ENCODE peak calls at places on chromosomes 11 and 22, in nine cellular contexts. X, Q, Z, I, H, N, W, D and E are unnamed samples.

GRCh38 chr11:93728792-93729128 is 12.5 kb downstream of the TAF1D start:
- DNase-seq in I (no peak), D (no peak), W (no peak), Q (no peak), Z (no peak), N (no peak), X (no peak), H (no peak), E (no peak)

GRCh38 chr11:78220218-78221157 is 31.8 kb downstream of the USP35 start:
- DNase-seq in D (no peak), X (no peak), Q (no peak), I (no peak), Z (no peak), N (no peak), H (no peak), W (no peak), E (no peak)

GRCh38 chr11:26704249-26704648 is 17.6 kb downstream of the SLC5A12 start:
- DNase-seq in W (no peak), D (no peak), Z (no peak), H (no peak), I (no peak), X (no peak), Q (no peak), N (no peak), E (no peak)

GRCh38 chr11:60786811-60787567 is 1.9 kb downstream of the MS4A10 start:
- DNase-seq in N (no peak), W (no peak), I (no peak), H (no peak), Q (no peak), X (peak; percentile 19), Z (no peak), D (no peak), E (no peak)

GRCh38 chr22:49297286-49297870 is 530.3 kb downstream of the BRD1 start:
- DNase-seq in Z (no peak), W (peak; percentile 46), N (no peak), H (no peak), D (no peak), X (no peak), Q (no peak), I (no peak), E (no peak)

GRCh38 chr11:74466916-74467885 is at the start of gene KCNE3:
- DNase-seq in Z (no peak), X (no peak), Q (no peak), D (no peak), N (no peak), W (peak; percentile 78), I (no peak), H (no peak), E (no peak)

GRCh38 chr11:69173925-69174591 is 18.3 kb downstream of the SMIM38 start:
- DNase-seq in D (no peak), W (no peak), X (peak; percentile 71), I (no peak), Z (no peak), H (no peak), Q (no peak), N (no peak), E (no peak)

GRCh38 chr11:44680982-44681597 is 45.7 kb upstream of the TSPAN18 start:
- DNase-seq in W (peak; percentile 63), N (no peak), I (peak; percentile 29), Q (no peak), D (no peak), Z (peak; percentile 24), H (peak; percentile 25), X (peak; percentile 63), E (no peak)

GRCh38 chr11:75214843-75215242 is 25.7 kb upstream of the TPBGL start:
- DNase-seq in W (no peak), Q (no peak), I (no peak), H (no peak), X (no peak), D (no peak), N (no peak), Z (no peak), E (no peak)

GRCh38 chr11:125479113-125479512 is 17.0 kb downstream of the FEZ1 start:
- DNase-seq in X (no peak), Z (no peak), D (no peak), H (no peak), W (no peak), N (no peak), Q (no peak), I (no peak), E (no peak)

GRCh38 chr11:128207861-128208321 is 379.5 kb downstream of the ETS1 start:
- DNase-seq in D (no peak), I (peak; percentile 30), W (no peak), Q (no peak), H (no peak), N (no peak), X (peak; percentile 94), Z (no peak), E (no peak)

GRCh38 chr11:10600570-10601248 is 32.2 kb upstream of the LYVE1 start:
- DNase-seq in I (no peak), Z (no peak), D (no peak), Q (no peak), H (no peak), X (no peak), N (no peak), W (no peak), E (no peak)

GRCh38 chr22:38699784-38700183 is 959 bp downstream of the JOSD1 start:
- DNase-seq in I (no peak), Z (no peak), W (no peak), X (no peak), D (no peak), N (no peak), H (no peak), Q (no peak), E (no peak)

GRCh38 chr11:1931791-1932480 is 12.4 kb downstream of the TNNT3 start:
- DNase-seq in H (no peak), Q (no peak), D (no peak), N (no peak), I (no peak), Z (no peak), W (peak; percentile 52), X (no peak), E (no peak)

GRCh38 chr11:134915212-134915611 is 503.2 kb upstream of the B3GAT1 start:
- DNase-seq in N (no peak), Z (no peak), W (no peak), Q (no peak), X (no peak), I (no peak), H (no peak), D (no peak), E (no peak)

GRCh38 chr11:129722529-129722928 is 93.1 kb upstream of the TMEM45B start:
- DNase-seq in W (no peak), H (no peak), I (no peak), N (no peak), D (no peak), Z (no peak), X (no peak), Q (no peak), E (no peak)

GRCh38 chr11:35334385-35335090 is 84.8 kb downstream of the SLC1A2 start:
- DNase-seq in X (no peak), W (no peak), Q (no peak), I (no peak), D (no peak), Z (no peak), N (no peak), H (no peak), E (peak; percentile 35)

GRCh38 chr11:73245461-73245860 is 26.7 kb upstream of the P2RY6 start:
- DNase-seq in Q (peak; percentile 12), I (no peak), H (no peak), W (no peak), X (no peak), D (no peak), Z (no peak), N (no peak), E (no peak)

GRCh38 chr22:36106910-36107309 is 53.6 kb downstream of the APOL3 start:
- DNase-seq in W (no peak), I (no peak), Q (no peak), Z (no peak), X (no peak), N (no peak), D (no peak), H (no peak), E (no peak)

GRCh38 chr11:130112071-130112830 is 42.6 kb downstream of the APLP2 start:
- DNase-seq in H (no peak), D (no peak), I (no peak), Q (no peak), Z (no peak), W (no peak), X (no peak), N (no peak), E (no peak)

GRCh38 chr11:111918390-111919256 is at the start of gene C11orf52:
- DNase-seq in D (no peak), H (no peak), W (peak; percentile 84), I (no peak), Z (no peak), X (peak; percentile 58), N (no peak), Q (no peak), E (no peak)

GRCh38 chr11:17734418-17734911 is at the start of gene KCNC1:
- DNase-seq in Z (no peak), H (no peak), X (no peak), I (peak; percentile 44), W (peak; percentile 92), N (no peak), Q (no peak), D (peak; percentile 60), E (no peak)

GRCh38 chr11:94895971-94896370 is 77.4 kb downstream of the CWC15 start:
- DNase-seq in N (no peak), X (no peak), I (no peak), D (no peak), Q (no peak), Z (no peak), H (no peak), W (no peak), E (no peak)

GRCh38 chr11:75352417-75353206 is 1.2 kb upstream of the ARRB1 start:
- DNase-seq in Z (no peak), D (no peak), I (no peak), W (no peak), H (no peak), Q (peak; percentile 63), X (no peak), N (no peak), E (no peak)

GRCh38 chr11:60924906-60925684 is 835 bp downstream of the TMEM132A start:
- DNase-seq in Q (no peak), N (no peak), X (no peak), D (peak; percentile 27), I (no peak), Z (no peak), H (no peak), W (peak; percentile 83), E (no peak)

GRCh38 chr11:443542-444199 is 1.9 kb upstream of the ANO9 start:
- DNase-seq in N (no peak), D (no peak), X (no peak), W (no peak), I (no peak), Q (no peak), Z (no peak), H (no peak), E (no peak)

GRCh38 chr22:45974498-45974897 is 2.5 kb downstream of the WNT7B start:
- DNase-seq in Z (no peak), H (no peak), N (no peak), Q (no peak), D (no peak), X (no peak), I (no peak), W (no peak), E (no peak)

GRCh38 chr11:121337740-121338272 is 45.2 kb downstream of the SC5D start:
- DNase-seq in Q (no peak), Z (no peak), X (no peak), N (no peak), H (no peak), I (no peak), D (no peak), W (no peak), E (no peak)

GRCh38 chr11:90823446-90823845 is 600.6 kb upstream of the CHORDC1 start:
- DNase-seq in N (no peak), D (no peak), Q (no peak), I (no peak), Z (no peak), H (no peak), W (no peak), X (no peak), E (no peak)

GRCh38 chr11:65204143-65204542 is 22.4 kb downstream of the CAPN1 start:
- DNase-seq in D (no peak), W (peak; percentile 60), N (no peak), Q (no peak), I (no peak), Z (no peak), H (no peak), X (no peak), E (no peak)

GRCh38 chr11:104106136-104106754 is 57.7 kb downstream of the PDGFD start:
- DNase-seq in D (no peak), Z (no peak), H (no peak), I (no peak), N (no peak), W (no peak), X (no peak), Q (no peak), E (no peak)